ENCODE peak calls at places on chromosomes 2 and 18, in five cellular contexts. F is transverse colon, V is tibial artery, H is left ventricle myocardium inferior, B is HFF-Myc. Y is an unnamed sample.

GRCh38 chr2:71727562-71727961 is 274.2 kb downstream of the DYSF start:
- DNase-seq in H (no peak), V (no peak), F (no peak), B (no peak), Y (no peak)

GRCh38 chr2:3679616-3680393 is 21.8 kb downstream of the ALLC start:
- DNase-seq in H (no peak), V (no peak), B (no peak), F (no peak), Y (no peak)

GRCh38 chr2:191571163-191571769 is 106.7 kb upstream of the NABP1 start:
- DNase-seq in F (no peak), V (no peak), B (peak), H (no peak), Y (no peak)

GRCh38 chr2:32902986-32903385 is 43.8 kb upstream of the LTBP1 start:
- DNase-seq in B (no peak), V (no peak), F (no peak), H (no peak), Y (no peak)

GRCh38 chr2:126444511-126444910 is 211.4 kb upstream of the GYPC start:
- DNase-seq in B (no peak), V (no peak), F (no peak), H (no peak), Y (no peak)

GRCh38 chr2:217980591-217980990 is 22.2 kb downstream of the TNS1 start:
- DNase-seq in H (no peak), B (no peak), V (peak), F (no peak), Y (no peak)

GRCh38 chr2:20486571-20486970 is 39.7 kb downstream of the RHOB start:
- DNase-seq in B (no peak), H (no peak), F (no peak), V (peak), Y (no peak)

GRCh38 chr18:21826196-21826595 is 85.6 kb downstream of the MIB1 start:
- DNase-seq in H (no peak), F (no peak), B (no peak), V (no peak), Y (peak)

GRCh38 chr18:53567935-53568574 is 656.4 kb downstream of the MBD2 start:
- DNase-seq in B (no peak), V (no peak), F (no peak), H (no peak), Y (no peak)

GRCh38 chr18:61322265-61322873 is 10.9 kb upstream of the CDH20 start:
- DNase-seq in F (peak), V (no peak), B (peak), H (peak), Y (no peak)

GRCh38 chr2:179272406-179273192 is 8.0 kb upstream of the SESTD1 start:
- DNase-seq in V (no peak), F (no peak), B (no peak), H (no peak), Y (no peak)

GRCh38 chr18:2302628-2303516 is 268.4 kb downstream of the METTL4 start:
- DNase-seq in H (no peak), V (no peak), B (no peak), F (no peak), Y (peak)

GRCh38 chr2:80238692-80239469 is 65.7 kb downstream of the LRRTM1 start:
- DNase-seq in F (peak), H (no peak), V (no peak), B (peak), Y (no peak)

GRCh38 chr2:8028981-8029380 is 652.9 kb upstream of the ID2 start:
- DNase-seq in H (no peak), B (no peak), V (no peak), F (no peak), Y (no peak)

GRCh38 chr2:64283641-64284371 is 139.6 kb upstream of the PELI1 start:
- DNase-seq in B (no peak), F (peak), H (no peak), V (no peak), Y (no peak)

GRCh38 chr2:203280428-203281064 is 41.7 kb downstream of the CYP20A1 start:
- DNase-seq in V (no peak), H (no peak), F (no peak), B (no peak), Y (peak)

GRCh38 chr2:167122389-167122788 is 234.1 kb downstream of the XIRP2 start:
- DNase-seq in H (no peak), V (no peak), F (no peak), B (no peak), Y (no peak)

GRCh38 chr2:88090446-88091283 is 23.0 kb downstream of the SMYD1 start:
- DNase-seq in F (no peak), V (no peak), H (no peak), B (no peak), Y (no peak)

GRCh38 chr2:197037863-197038398 is 111.4 kb upstream of the PGAP1 start:
- DNase-seq in V (no peak), F (no peak), B (no peak), H (no peak), Y (no peak)

GRCh38 chr2:126616606-126617069 is 39.3 kb upstream of the GYPC start:
- DNase-seq in F (no peak), H (no peak), B (no peak), V (no peak), Y (no peak)

GRCh38 chr2:156841321-156841720 is 405.1 kb downstream of the GPD2 start:
- DNase-seq in F (no peak), H (no peak), B (no peak), V (no peak), Y (no peak)

GRCh38 chr2:45125232-45125631 is 116.0 kb upstream of the SIX2 start:
- DNase-seq in B (no peak), H (no peak), V (no peak), F (no peak), Y (no peak)

GRCh38 chr18:63320041-63320689 is 596 bp upstream of the BCL2 start:
- DNase-seq in H (peak), V (peak), F (peak), B (no peak), Y (no peak)

GRCh38 chr2:118202707-118203303 is 114.5 kb downstream of the INSIG2 start:
- DNase-seq in H (no peak), V (no peak), F (peak), B (no peak), Y (no peak)

GRCh38 chr2:233051241-233052149 is 8.6 kb upstream of the INPP5D start:
- DNase-seq in F (no peak), H (peak), B (no peak), V (peak), Y (no peak)

GRCh38 chr2:108583903-108584520 is 49.7 kb downstream of the LIMS1 start:
- DNase-seq in B (peak), V (no peak), F (peak), H (no peak), Y (no peak)

GRCh38 chr18:75267643-75268184 is 57.1 kb downstream of the TSHZ1 start:
- DNase-seq in B (no peak), V (no peak), F (no peak), H (no peak), Y (no peak)

GRCh38 chr2:200148366-200148765 is 158.1 kb upstream of the SPATS2L start:
- DNase-seq in H (no peak), B (no peak), F (no peak), V (no peak), Y (no peak)

GRCh38 chr18:48036191-48036590 is 105.7 kb upstream of the SMAD2 start:
- DNase-seq in F (no peak), B (no peak), V (peak), H (no peak), Y (no peak)

DNA sequence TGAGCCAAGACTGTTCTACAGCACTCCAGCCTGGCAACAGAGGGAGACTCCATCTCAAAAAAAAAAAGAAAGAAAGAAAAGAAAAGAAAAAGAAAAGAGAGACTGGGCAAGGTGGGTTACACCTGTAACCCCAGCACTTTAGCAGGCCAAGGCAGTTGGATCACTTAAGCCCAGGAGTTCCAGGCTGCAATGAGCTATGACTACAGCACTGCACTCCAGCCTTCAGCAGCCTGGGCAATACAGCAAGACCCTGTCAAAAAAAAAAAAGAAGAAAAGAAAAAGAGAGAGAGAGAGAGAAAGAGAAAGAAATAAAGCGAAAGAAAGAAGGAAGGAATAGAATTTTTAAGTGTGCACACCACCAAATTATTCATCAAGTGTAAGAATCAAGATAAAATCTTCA is 2.9 kb downstream of the SPIRE1 start:
- DNase-seq in V (no peak), H (no peak), B (no peak), F (no peak), Y (no peak)
- H3K4me3 ChIP-seq in V (no peak), H (no peak), B (no peak), F (no peak), Y (no peak)

DNA sequence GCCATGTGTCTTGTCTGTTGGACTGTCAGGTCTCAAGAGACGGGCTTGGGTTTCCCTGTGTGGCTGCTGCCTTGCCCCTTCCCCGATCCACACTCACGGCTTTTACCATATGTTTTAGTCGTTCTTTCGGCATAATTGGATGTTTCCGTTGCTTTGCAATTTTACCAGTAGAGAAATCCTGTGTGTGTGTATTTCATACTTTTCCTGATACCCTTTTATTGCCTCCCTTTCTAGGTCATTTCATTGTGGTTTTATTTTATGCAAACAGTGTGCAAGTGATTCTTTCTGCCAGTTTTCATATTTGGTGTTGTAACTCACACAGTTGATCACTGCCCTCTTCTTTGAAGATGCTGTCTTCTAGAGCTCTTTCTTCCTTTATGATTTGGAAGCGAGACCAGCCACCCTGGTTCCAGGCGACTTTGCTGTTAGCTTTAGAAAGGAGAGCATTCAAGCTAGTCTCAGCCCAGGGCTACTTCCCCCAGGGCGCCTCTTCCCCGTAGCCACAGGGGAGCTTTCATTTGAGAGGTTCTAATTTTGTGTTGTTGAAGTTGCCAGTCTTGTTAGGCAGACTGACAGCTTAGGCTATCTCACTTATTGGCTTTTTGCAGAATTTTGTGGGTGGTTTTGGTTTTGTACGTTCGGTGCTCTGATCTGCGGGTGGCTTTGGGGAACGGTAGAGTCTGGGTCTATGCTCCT is 17.0 kb downstream of the SH3BP4 start:
- DNase-seq in H (no peak), V (no peak), B (no peak), F (no peak), Y (no peak)
- H3K4me3 ChIP-seq in H (no peak), V (no peak), B (no peak), F (no peak), Y (no peak)

GRCh38 chr2:163731735-163732134 is 4.1 kb downstream of the FIGN start:
- DNase-seq in V (no peak), B (no peak), F (no peak), H (no peak), Y (no peak)
- H3K4me3 ChIP-seq in V (peak), B (no peak), F (no peak), H (peak), Y (no peak)

DNA sequence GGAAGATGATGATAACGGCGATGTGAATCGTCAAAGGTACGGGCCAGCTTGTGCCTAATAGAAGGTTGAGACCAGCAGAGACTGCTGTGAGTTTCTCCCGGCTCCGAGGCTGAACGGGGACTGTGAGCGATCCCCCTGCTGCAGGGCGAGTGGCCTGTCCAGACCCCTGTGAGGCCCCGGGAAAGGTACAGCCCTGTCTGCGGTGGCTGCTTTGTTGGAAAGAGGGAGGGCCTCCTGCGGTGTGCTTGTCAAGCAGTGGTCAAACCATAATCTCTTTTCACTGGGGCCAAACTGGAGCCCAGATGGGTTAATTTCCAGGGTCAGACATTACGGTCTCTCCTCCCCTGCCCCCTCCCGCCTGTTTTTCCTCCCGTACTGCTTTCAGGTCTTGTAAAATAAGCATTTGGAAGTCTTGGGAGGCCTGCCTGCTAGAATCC is 3.0 kb downstream of the FZD7 start:
- DNase-seq in H (no peak), V (no peak), B (no peak), F (no peak), Y (no peak)
- H3K4me3 ChIP-seq in H (peak), V (peak), B (peak), F (peak), Y (peak)

DNA sequence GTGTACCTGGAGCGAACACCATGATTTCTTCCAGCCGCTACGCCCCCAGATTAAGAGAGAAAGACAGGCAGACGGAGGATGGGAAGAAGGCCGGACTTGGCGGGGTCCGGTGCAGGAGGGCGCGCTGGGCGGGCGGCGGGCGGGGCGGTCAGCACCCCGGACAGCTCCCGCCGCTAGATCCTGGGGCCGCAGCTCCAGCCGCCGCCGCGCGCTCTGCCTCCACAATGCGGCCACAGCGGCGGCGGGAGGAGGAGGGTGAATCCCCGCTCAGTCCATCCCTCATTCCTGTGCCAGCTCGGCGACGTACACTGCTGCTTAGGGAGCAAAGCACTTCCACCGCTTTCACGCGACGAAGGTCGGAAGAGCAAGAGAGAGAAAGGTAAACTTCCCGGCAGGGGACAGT is at the start of gene AKAIN1:
- DNase-seq in H (peak), B (no peak), F (peak), V (no peak), Y (no peak)
- H3K4me3 ChIP-seq in H (no peak), B (no peak), F (no peak), V (no peak), Y (no peak)

DNA sequence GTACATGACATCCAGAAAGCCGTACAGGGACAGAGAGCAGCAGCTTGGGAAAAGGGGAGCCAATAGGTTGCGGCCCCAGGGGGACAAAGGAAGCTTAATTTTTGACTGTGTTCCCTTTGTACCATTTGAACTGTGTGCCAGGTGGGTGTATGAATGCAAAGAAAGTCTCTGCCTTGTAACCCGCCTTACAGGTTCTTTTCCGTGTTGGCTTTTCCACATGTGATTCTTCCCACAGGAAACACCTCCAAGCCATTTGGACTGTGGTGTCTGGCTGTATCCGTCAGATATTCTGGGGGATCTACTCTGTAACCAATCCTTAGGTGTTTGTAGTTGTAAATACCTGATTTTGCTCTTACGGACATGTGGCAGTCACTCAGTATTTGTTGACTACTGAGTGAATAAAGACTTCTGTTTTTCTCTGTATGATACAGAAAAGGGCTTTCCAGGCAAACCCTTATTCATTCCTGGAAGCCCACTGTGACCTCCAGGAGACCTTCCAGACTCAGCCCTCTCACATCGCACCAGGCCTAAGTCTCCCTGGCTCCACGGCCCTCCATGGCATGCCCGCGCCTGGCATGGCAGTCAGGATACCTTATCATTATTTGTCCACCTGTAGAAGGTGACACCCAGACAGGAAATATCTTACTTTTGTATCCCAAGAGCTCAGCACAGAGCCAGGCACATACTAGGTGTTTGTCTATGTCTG is 1.2 kb downstream of the LRRFIP1 start:
- DNase-seq in F (no peak), V (no peak), H (no peak), B (no peak), Y (no peak)
- H3K4me3 ChIP-seq in F (peak), V (peak), H (peak), B (peak), Y (peak)

DNA sequence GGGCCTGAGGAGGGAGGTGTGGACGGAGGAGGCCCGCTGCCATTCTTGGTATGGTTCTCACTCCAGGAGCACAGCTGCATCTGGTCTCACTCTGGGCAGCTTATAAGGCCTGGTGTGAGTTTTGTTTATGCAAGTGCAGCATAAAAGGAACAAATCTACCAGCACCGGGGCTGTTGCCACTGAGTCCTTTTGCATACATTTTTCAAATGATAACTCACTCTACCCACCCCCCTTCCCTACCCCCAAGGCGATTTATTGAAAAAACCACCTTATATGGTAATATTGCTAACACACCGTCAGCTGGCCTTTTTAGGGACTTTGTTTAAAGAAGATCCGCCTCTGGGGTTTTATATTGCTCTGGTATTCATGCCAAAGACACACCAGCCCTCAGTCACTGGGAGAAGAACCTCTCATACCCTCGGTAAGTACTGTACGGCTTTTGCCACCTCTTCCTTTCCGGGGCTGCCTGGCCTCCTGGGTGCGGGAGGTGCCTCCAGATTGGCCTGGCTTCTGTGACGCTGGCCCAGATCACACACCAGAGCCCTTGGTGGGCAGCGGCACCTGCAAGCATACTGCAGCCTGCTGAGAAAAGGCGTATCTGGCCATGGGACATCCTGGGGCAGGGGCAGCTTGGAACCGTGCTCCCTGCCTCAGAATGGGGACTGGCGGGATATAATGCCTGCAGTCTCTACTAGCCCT is at the start of gene ACTG2:
- DNase-seq in V (peak), B (no peak), H (no peak), F (peak), Y (no peak)
- H3K4me3 ChIP-seq in V (peak), B (no peak), H (no peak), F (peak), Y (no peak)